ENCODE peak calls at places on chromosomes 16 and 17, in eight cellular contexts. G is AG04449; J is stimulated activated CD8-positive, alpha-beta memory T cell treated with anti-CD3 and anti-CD28 coated beads, Interleukin-4, amount 100 ng/mL, for 24 hours; S is astrocyte; H is GM19239; T is left cardiac atrium; U is transverse colon; Y is occipital lobe. Z is an unnamed sample.

GRCh38 chr16:57764341-57765159 is 29.0 kb downstream of the KATNB1 start:
- DNase-seq in Y (no peak), H (peak; percentile 45), J (peak; percentile 4), U (no peak), T (no peak), S (peak; percentile 73), G (peak; percentile 33), Z (peak; percentile 79)

GRCh38 chr17:44363613-44364159 is at the start of gene FAM171A2:
- DNase-seq in H (peak; percentile 92), Y (no peak), J (peak; percentile 54), T (peak; percentile 59), U (peak; percentile 53), G (no peak), S (no peak), Z (peak; percentile 92)

GRCh38 chr16:63720848-63721247 is 1401.0 kb downstream of the CDH11 start:
- DNase-seq in G (no peak), Y (no peak), S (no peak), J (no peak), H (no peak), T (no peak), U (no peak), Z (no peak)

GRCh38 chr17:2745317-2746037 is 4.0 kb downstream of the CCDC92B start:
- DNase-seq in Y (no peak), S (no peak), J (no peak), U (no peak), G (no peak), H (no peak), T (no peak), Z (no peak)

GRCh38 chr17:59825533-59826316 is 67.0 kb downstream of the TUBD1 start:
- DNase-seq in J (no peak), T (no peak), S (peak; percentile 88), H (no peak), G (no peak), Y (no peak), U (no peak), Z (no peak)

GRCh38 chr16:87392823-87393679 is 915 bp downstream of the MAP1LC3B start:
- DNase-seq in U (peak; percentile 64), T (peak; percentile 55), J (peak; percentile 20), H (no peak), G (no peak), S (peak; percentile 44), Y (no peak), Z (peak; percentile 54)

GRCh38 chr17:45740553-45741330 is 43.4 kb upstream of the CRHR1 start:
- DNase-seq in J (peak; percentile 1), H (peak; percentile 52), S (peak; percentile 2), T (no peak), U (no peak), Y (peak; percentile 82), G (no peak), Z (peak; percentile 45)

GRCh38 chr17:61378658-61379456 is 20.8 kb upstream of the TBX2 start:
- DNase-seq in S (no peak), G (no peak), U (no peak), J (no peak), T (no peak), Y (no peak), H (no peak), Z (no peak)

GRCh38 chr17:36942031-36942599 is 4.8 kb downstream of the LHX1 start:
- DNase-seq in Y (no peak), H (no peak), G (no peak), J (no peak), U (no peak), T (no peak), S (no peak), Z (peak; percentile 12)